ENCODE peak calls at places on chromosomes 13 and 19, in nine cellular contexts. One of them, this sample, is unnamed.

GRCh38 chr19:14347999-14348889 is 33.0 kb upstream of the ADGRE5 start:
- DNase-seq in neural progenitor cell: peak
- DNase-seq in stimulated activated naive CD8-positive, alpha-beta T cell treated with anti-CD3 and anti-CD28 coated beads, Interleukin-15, amount 100 ng/mL, for 72 hours: peak
- DNase-seq in T-helper 17 cell: peak
- DNase-seq in AG09309: no peak
- DNase-seq in pulmonary artery endothelial cell: no peak
- DNase-seq in iris pigment epithelial cell: peak
- DNase-seq in fibroblast of gingiva: no peak
- DNase-seq in CD8-positive, alpha-beta T cell: peak
- DNase-seq in this sample: peak

GRCh38 chr13:67408823-67409222 is 178.7 kb upstream of the PCDH9 start:
- DNase-seq in T-helper 17 cell: no peak
- DNase-seq in AG09309: no peak
- DNase-seq in fibroblast of gingiva: peak
- DNase-seq in iris pigment epithelial cell: peak
- DNase-seq in stimulated activated naive CD8-positive, alpha-beta T cell treated with anti-CD3 and anti-CD28 coated beads, Interleukin-15, amount 100 ng/mL, for 72 hours: no peak
- DNase-seq in pulmonary artery endothelial cell: no peak
- DNase-seq in CD8-positive, alpha-beta T cell: no peak
- DNase-seq in neural progenitor cell: no peak
- DNase-seq in this sample: no peak

GRCh38 chr13:102798653-102799543 is at the start of the genes BIVM and POGLUT2:
- DNase-seq in T-helper 17 cell: peak
- DNase-seq in pulmonary artery endothelial cell: peak
- DNase-seq in CD8-positive, alpha-beta T cell: peak
- DNase-seq in neural progenitor cell: peak
- DNase-seq in iris pigment epithelial cell: peak
- DNase-seq in fibroblast of gingiva: peak
- DNase-seq in stimulated activated naive CD8-positive, alpha-beta T cell treated with anti-CD3 and anti-CD28 coated beads, Interleukin-15, amount 100 ng/mL, for 72 hours: peak
- DNase-seq in AG09309: peak
- DNase-seq in this sample: peak

GRCh38 chr19:17004386-17004785 is 22.2 kb downstream of the CPAMD8 start:
- DNase-seq in AG09309: no peak
- DNase-seq in neural progenitor cell: no peak
- DNase-seq in stimulated activated naive CD8-positive, alpha-beta T cell treated with anti-CD3 and anti-CD28 coated beads, Interleukin-15, amount 100 ng/mL, for 72 hours: no peak
- DNase-seq in T-helper 17 cell: no peak
- DNase-seq in pulmonary artery endothelial cell: no peak
- DNase-seq in CD8-positive, alpha-beta T cell: no peak
- DNase-seq in fibroblast of gingiva: no peak
- DNase-seq in iris pigment epithelial cell: no peak
- DNase-seq in this sample: no peak

GRCh38 chr13:51768976-51769375 is 35.0 kb downstream of the DHRS12 start:
- DNase-seq in fibroblast of gingiva: no peak
- DNase-seq in CD8-positive, alpha-beta T cell: no peak
- DNase-seq in pulmonary artery endothelial cell: no peak
- DNase-seq in AG09309: no peak
- DNase-seq in iris pigment epithelial cell: no peak
- DNase-seq in stimulated activated naive CD8-positive, alpha-beta T cell treated with anti-CD3 and anti-CD28 coated beads, Interleukin-15, amount 100 ng/mL, for 72 hours: no peak
- DNase-seq in T-helper 17 cell: no peak
- DNase-seq in neural progenitor cell: no peak
- DNase-seq in this sample: no peak

GRCh38 chr13:33678906-33679657 is 138.9 kb upstream of the RFC3 start:
- DNase-seq in neural progenitor cell: no peak
- DNase-seq in fibroblast of gingiva: peak
- DNase-seq in iris pigment epithelial cell: peak
- DNase-seq in AG09309: peak
- DNase-seq in T-helper 17 cell: peak
- DNase-seq in stimulated activated naive CD8-positive, alpha-beta T cell treated with anti-CD3 and anti-CD28 coated beads, Interleukin-15, amount 100 ng/mL, for 72 hours: peak
- DNase-seq in pulmonary artery endothelial cell: peak
- DNase-seq in CD8-positive, alpha-beta T cell: peak
- DNase-seq in this sample: peak

GRCh38 chr19:35090160-35090794 is 25.3 kb upstream of the FXYD3 start:
- DNase-seq in CD8-positive, alpha-beta T cell: peak
- DNase-seq in pulmonary artery endothelial cell: peak
- DNase-seq in T-helper 17 cell: no peak
- DNase-seq in AG09309: no peak
- DNase-seq in iris pigment epithelial cell: peak
- DNase-seq in fibroblast of gingiva: peak
- DNase-seq in neural progenitor cell: peak
- DNase-seq in stimulated activated naive CD8-positive, alpha-beta T cell treated with anti-CD3 and anti-CD28 coated beads, Interleukin-15, amount 100 ng/mL, for 72 hours: peak
- DNase-seq in this sample: no peak

GRCh38 chr19:7772752-7773291 is 9.8 kb downstream of the CLEC4M start:
- DNase-seq in AG09309: no peak
- DNase-seq in CD8-positive, alpha-beta T cell: no peak
- DNase-seq in T-helper 17 cell: no peak
- DNase-seq in stimulated activated naive CD8-positive, alpha-beta T cell treated with anti-CD3 and anti-CD28 coated beads, Interleukin-15, amount 100 ng/mL, for 72 hours: peak
- DNase-seq in iris pigment epithelial cell: peak
- DNase-seq in neural progenitor cell: no peak
- DNase-seq in pulmonary artery endothelial cell: no peak
- DNase-seq in fibroblast of gingiva: no peak
- DNase-seq in this sample: no peak

GRCh38 chr13:62432295-62432694 is 1016.6 kb upstream of the PCDH20 start:
- DNase-seq in fibroblast of gingiva: no peak
- DNase-seq in CD8-positive, alpha-beta T cell: no peak
- DNase-seq in AG09309: no peak
- DNase-seq in neural progenitor cell: no peak
- DNase-seq in T-helper 17 cell: no peak
- DNase-seq in iris pigment epithelial cell: no peak
- DNase-seq in pulmonary artery endothelial cell: no peak
- DNase-seq in stimulated activated naive CD8-positive, alpha-beta T cell treated with anti-CD3 and anti-CD28 coated beads, Interleukin-15, amount 100 ng/mL, for 72 hours: no peak
- DNase-seq in this sample: no peak

GRCh38 chr13:76715621-76716020 is 170.6 kb downstream of the KCTD12 start:
- DNase-seq in AG09309: no peak
- DNase-seq in fibroblast of gingiva: peak
- DNase-seq in T-helper 17 cell: no peak
- DNase-seq in pulmonary artery endothelial cell: no peak
- DNase-seq in stimulated activated naive CD8-positive, alpha-beta T cell treated with anti-CD3 and anti-CD28 coated beads, Interleukin-15, amount 100 ng/mL, for 72 hours: no peak
- DNase-seq in CD8-positive, alpha-beta T cell: no peak
- DNase-seq in iris pigment epithelial cell: no peak
- DNase-seq in neural progenitor cell: peak
- DNase-seq in this sample: no peak

GRCh38 chr13:25085125-25085742 is 10.7 kb upstream of the PABPC3 start:
- DNase-seq in neural progenitor cell: peak
- DNase-seq in CD8-positive, alpha-beta T cell: no peak
- DNase-seq in stimulated activated naive CD8-positive, alpha-beta T cell treated with anti-CD3 and anti-CD28 coated beads, Interleukin-15, amount 100 ng/mL, for 72 hours: peak
- DNase-seq in fibroblast of gingiva: peak
- DNase-seq in T-helper 17 cell: no peak
- DNase-seq in pulmonary artery endothelial cell: no peak
- DNase-seq in AG09309: peak
- DNase-seq in iris pigment epithelial cell: peak
- DNase-seq in this sample: no peak

GRCh38 chr19:18788782-18789421 is 2.2 kb downstream of the COMP start:
- DNase-seq in T-helper 17 cell: no peak
- DNase-seq in AG09309: no peak
- DNase-seq in CD8-positive, alpha-beta T cell: no peak
- DNase-seq in fibroblast of gingiva: no peak
- DNase-seq in pulmonary artery endothelial cell: no peak
- DNase-seq in stimulated activated naive CD8-positive, alpha-beta T cell treated with anti-CD3 and anti-CD28 coated beads, Interleukin-15, amount 100 ng/mL, for 72 hours: no peak
- DNase-seq in iris pigment epithelial cell: no peak
- DNase-seq in neural progenitor cell: no peak
- DNase-seq in this sample: no peak

GRCh38 chr19:7722231-7722651 is 9.7 kb downstream of the CLEC4G start:
- DNase-seq in T-helper 17 cell: no peak
- DNase-seq in stimulated activated naive CD8-positive, alpha-beta T cell treated with anti-CD3 and anti-CD28 coated beads, Interleukin-15, amount 100 ng/mL, for 72 hours: no peak
- DNase-seq in CD8-positive, alpha-beta T cell: no peak
- DNase-seq in AG09309: no peak
- DNase-seq in fibroblast of gingiva: no peak
- DNase-seq in iris pigment epithelial cell: no peak
- DNase-seq in neural progenitor cell: peak
- DNase-seq in pulmonary artery endothelial cell: no peak
- DNase-seq in this sample: no peak